ENCODE peak calls at places on chromosome 11, in ten cellular contexts. One of them, this sample, is unnamed.

GRCh38 chr11:132402056-132402684 is 1031.8 kb downstream of the NTM start:
- DNase-seq in activated T-cell treated with anti-CD3 and anti-CD28 coated beads for 1 hour: no peak
- DNase-seq in NCI-H460: peak; percentile 5
- DNase-seq in ureter: no peak
- DNase-seq in amniotic epithelial cell: no peak
- DNase-seq in NCI-H774: peak; percentile 87
- DNase-seq in Ammon's horn: peak; percentile 72
- DNase-seq in ecto neural progenitor cell: peak; percentile 79
- DNase-seq in activated CD4-positive, alpha-beta T cell treated with anti-CD3 and anti-CD28 coated beads, Interleukin-2, amount 50 U/mL, for 24 hours: no peak
- DNase-seq in stimulated activated CD8-positive, alpha-beta memory T cell treated with anti-CD3 and anti-CD28 coated beads, Interleukin-2, amount 100 ng/mL, for 48 hours: no peak
- DNase-seq in this sample: no peak

GRCh38 chr11:15446929-15447328 is 332.2 kb downstream of the INSC start:
- DNase-seq in Ammon's horn: no peak
- DNase-seq in amniotic epithelial cell: no peak
- DNase-seq in NCI-H774: no peak
- DNase-seq in ureter: no peak
- DNase-seq in NCI-H460: no peak
- DNase-seq in activated CD4-positive, alpha-beta T cell treated with anti-CD3 and anti-CD28 coated beads, Interleukin-2, amount 50 U/mL, for 24 hours: no peak
- DNase-seq in stimulated activated CD8-positive, alpha-beta memory T cell treated with anti-CD3 and anti-CD28 coated beads, Interleukin-2, amount 100 ng/mL, for 48 hours: no peak
- DNase-seq in ecto neural progenitor cell: no peak
- DNase-seq in activated T-cell treated with anti-CD3 and anti-CD28 coated beads for 1 hour: no peak
- DNase-seq in this sample: no peak

GRCh38 chr11:17599460-17599925 is 52.4 kb downstream of the OTOG start:
- DNase-seq in activated CD4-positive, alpha-beta T cell treated with anti-CD3 and anti-CD28 coated beads, Interleukin-2, amount 50 U/mL, for 24 hours: no peak
- DNase-seq in amniotic epithelial cell: no peak
- DNase-seq in activated T-cell treated with anti-CD3 and anti-CD28 coated beads for 1 hour: no peak
- DNase-seq in Ammon's horn: no peak
- DNase-seq in ecto neural progenitor cell: peak; percentile 44
- DNase-seq in NCI-H460: no peak
- DNase-seq in NCI-H774: no peak
- DNase-seq in stimulated activated CD8-positive, alpha-beta memory T cell treated with anti-CD3 and anti-CD28 coated beads, Interleukin-2, amount 100 ng/mL, for 48 hours: no peak
- DNase-seq in ureter: peak; percentile 32
- DNase-seq in this sample: no peak

GRCh38 chr11:2912498-2912897 is 16.7 kb downstream of the PHLDA2 start:
- DNase-seq in NCI-H460: no peak
- DNase-seq in ureter: peak; percentile 94
- DNase-seq in ecto neural progenitor cell: no peak
- DNase-seq in stimulated activated CD8-positive, alpha-beta memory T cell treated with anti-CD3 and anti-CD28 coated beads, Interleukin-2, amount 100 ng/mL, for 48 hours: no peak
- DNase-seq in activated CD4-positive, alpha-beta T cell treated with anti-CD3 and anti-CD28 coated beads, Interleukin-2, amount 50 U/mL, for 24 hours: no peak
- DNase-seq in activated T-cell treated with anti-CD3 and anti-CD28 coated beads for 1 hour: no peak
- DNase-seq in NCI-H774: no peak
- DNase-seq in Ammon's horn: no peak
- DNase-seq in amniotic epithelial cell: peak; percentile 62
- DNase-seq in this sample: no peak

GRCh38 chr11:118572914-118573550 is 823 bp downstream of the ARCN1 start:
- DNase-seq in activated T-cell treated with anti-CD3 and anti-CD28 coated beads for 1 hour: no peak
- DNase-seq in Ammon's horn: no peak
- DNase-seq in amniotic epithelial cell: peak; percentile 80
- DNase-seq in activated CD4-positive, alpha-beta T cell treated with anti-CD3 and anti-CD28 coated beads, Interleukin-2, amount 50 U/mL, for 24 hours: no peak
- DNase-seq in ecto neural progenitor cell: no peak
- DNase-seq in NCI-H460: no peak
- DNase-seq in NCI-H774: no peak
- DNase-seq in stimulated activated CD8-positive, alpha-beta memory T cell treated with anti-CD3 and anti-CD28 coated beads, Interleukin-2, amount 100 ng/mL, for 48 hours: no peak
- DNase-seq in ureter: no peak
- DNase-seq in this sample: peak; percentile 53

GRCh38 chr11:122717264-122717867 is 61.8 kb downstream of the UBASH3B start:
- DNase-seq in Ammon's horn: peak; percentile 20
- DNase-seq in activated T-cell treated with anti-CD3 and anti-CD28 coated beads for 1 hour: no peak
- DNase-seq in ureter: no peak
- DNase-seq in NCI-H774: no peak
- DNase-seq in ecto neural progenitor cell: no peak
- DNase-seq in NCI-H460: no peak
- DNase-seq in activated CD4-positive, alpha-beta T cell treated with anti-CD3 and anti-CD28 coated beads, Interleukin-2, amount 50 U/mL, for 24 hours: no peak
- DNase-seq in stimulated activated CD8-positive, alpha-beta memory T cell treated with anti-CD3 and anti-CD28 coated beads, Interleukin-2, amount 100 ng/mL, for 48 hours: peak; percentile 64
- DNase-seq in amniotic epithelial cell: no peak
- DNase-seq in this sample: peak; percentile 17

GRCh38 chr11:122025757-122026156 is 90.3 kb downstream of the BLID start:
- DNase-seq in activated T-cell treated with anti-CD3 and anti-CD28 coated beads for 1 hour: no peak
- DNase-seq in NCI-H774: peak; percentile 7
- DNase-seq in amniotic epithelial cell: no peak
- DNase-seq in activated CD4-positive, alpha-beta T cell treated with anti-CD3 and anti-CD28 coated beads, Interleukin-2, amount 50 U/mL, for 24 hours: no peak
- DNase-seq in Ammon's horn: no peak
- DNase-seq in NCI-H460: no peak
- DNase-seq in ecto neural progenitor cell: no peak
- DNase-seq in stimulated activated CD8-positive, alpha-beta memory T cell treated with anti-CD3 and anti-CD28 coated beads, Interleukin-2, amount 100 ng/mL, for 48 hours: no peak
- DNase-seq in ureter: no peak
- DNase-seq in this sample: no peak

GRCh38 chr11:20293531-20293930 is 70.0 kb upstream of the HTATIP2 start:
- DNase-seq in NCI-H460: no peak
- DNase-seq in Ammon's horn: no peak
- DNase-seq in activated T-cell treated with anti-CD3 and anti-CD28 coated beads for 1 hour: no peak
- DNase-seq in amniotic epithelial cell: no peak
- DNase-seq in ureter: no peak
- DNase-seq in activated CD4-positive, alpha-beta T cell treated with anti-CD3 and anti-CD28 coated beads, Interleukin-2, amount 50 U/mL, for 24 hours: no peak
- DNase-seq in ecto neural progenitor cell: no peak
- DNase-seq in stimulated activated CD8-positive, alpha-beta memory T cell treated with anti-CD3 and anti-CD28 coated beads, Interleukin-2, amount 100 ng/mL, for 48 hours: no peak
- DNase-seq in NCI-H774: no peak
- DNase-seq in this sample: no peak

GRCh38 chr11:70545626-70545945 is 147.3 kb downstream of the CTTN start:
- DNase-seq in activated T-cell treated with anti-CD3 and anti-CD28 coated beads for 1 hour: no peak
- DNase-seq in NCI-H774: no peak
- DNase-seq in ecto neural progenitor cell: no peak
- DNase-seq in NCI-H460: no peak
- DNase-seq in stimulated activated CD8-positive, alpha-beta memory T cell treated with anti-CD3 and anti-CD28 coated beads, Interleukin-2, amount 100 ng/mL, for 48 hours: no peak
- DNase-seq in ureter: no peak
- DNase-seq in Ammon's horn: no peak
- DNase-seq in amniotic epithelial cell: no peak
- DNase-seq in activated CD4-positive, alpha-beta T cell treated with anti-CD3 and anti-CD28 coated beads, Interleukin-2, amount 50 U/mL, for 24 hours: no peak
- DNase-seq in this sample: no peak

GRCh38 chr11:16883179-16883578 is 131.0 kb downstream of the PLEKHA7 start:
- DNase-seq in ecto neural progenitor cell: no peak
- DNase-seq in ureter: peak; percentile 57
- DNase-seq in amniotic epithelial cell: no peak
- DNase-seq in NCI-H774: no peak
- DNase-seq in activated T-cell treated with anti-CD3 and anti-CD28 coated beads for 1 hour: no peak
- DNase-seq in activated CD4-positive, alpha-beta T cell treated with anti-CD3 and anti-CD28 coated beads, Interleukin-2, amount 50 U/mL, for 24 hours: no peak
- DNase-seq in NCI-H460: no peak
- DNase-seq in Ammon's horn: no peak
- DNase-seq in stimulated activated CD8-positive, alpha-beta memory T cell treated with anti-CD3 and anti-CD28 coated beads, Interleukin-2, amount 100 ng/mL, for 48 hours: no peak
- DNase-seq in this sample: no peak

GRCh38 chr11:46330154-46330886 is 16.9 kb upstream of the DGKZ start:
- DNase-seq in Ammon's horn: no peak
- DNase-seq in NCI-H774: no peak
- DNase-seq in activated CD4-positive, alpha-beta T cell treated with anti-CD3 and anti-CD28 coated beads, Interleukin-2, amount 50 U/mL, for 24 hours: no peak
- DNase-seq in ureter: no peak
- DNase-seq in NCI-H460: no peak
- DNase-seq in ecto neural progenitor cell: no peak
- DNase-seq in amniotic epithelial cell: peak; percentile 29
- DNase-seq in activated T-cell treated with anti-CD3 and anti-CD28 coated beads for 1 hour: no peak
- DNase-seq in stimulated activated CD8-positive, alpha-beta memory T cell treated with anti-CD3 and anti-CD28 coated beads, Interleukin-2, amount 100 ng/mL, for 48 hours: no peak
- DNase-seq in this sample: no peak

GRCh38 chr11:79094601-79095000 is 346.2 kb downstream of the TENM4 start:
- DNase-seq in Ammon's horn: no peak
- DNase-seq in ecto neural progenitor cell: no peak
- DNase-seq in activated CD4-positive, alpha-beta T cell treated with anti-CD3 and anti-CD28 coated beads, Interleukin-2, amount 50 U/mL, for 24 hours: no peak
- DNase-seq in NCI-H774: no peak
- DNase-seq in ureter: no peak
- DNase-seq in stimulated activated CD8-positive, alpha-beta memory T cell treated with anti-CD3 and anti-CD28 coated beads, Interleukin-2, amount 100 ng/mL, for 48 hours: no peak
- DNase-seq in amniotic epithelial cell: no peak
- DNase-seq in activated T-cell treated with anti-CD3 and anti-CD28 coated beads for 1 hour: no peak
- DNase-seq in NCI-H460: no peak
- DNase-seq in this sample: no peak

GRCh38 chr11:130516175-130516867 is 67.9 kb downstream of the ADAMTS15 start:
- DNase-seq in ecto neural progenitor cell: no peak
- DNase-seq in NCI-H460: no peak
- DNase-seq in Ammon's horn: no peak
- DNase-seq in stimulated activated CD8-positive, alpha-beta memory T cell treated with anti-CD3 and anti-CD28 coated beads, Interleukin-2, amount 100 ng/mL, for 48 hours: no peak
- DNase-seq in amniotic epithelial cell: no peak
- DNase-seq in activated CD4-positive, alpha-beta T cell treated with anti-CD3 and anti-CD28 coated beads, Interleukin-2, amount 50 U/mL, for 24 hours: no peak
- DNase-seq in ureter: no peak
- DNase-seq in activated T-cell treated with anti-CD3 and anti-CD28 coated beads for 1 hour: no peak
- DNase-seq in NCI-H774: no peak
- DNase-seq in this sample: no peak

GRCh38 chr11:20134991-20135736 is 25.1 kb downstream of the DBX1 start:
- DNase-seq in activated T-cell treated with anti-CD3 and anti-CD28 coated beads for 1 hour: no peak
- DNase-seq in activated CD4-positive, alpha-beta T cell treated with anti-CD3 and anti-CD28 coated beads, Interleukin-2, amount 50 U/mL, for 24 hours: no peak
- DNase-seq in ureter: no peak
- DNase-seq in Ammon's horn: no peak
- DNase-seq in stimulated activated CD8-positive, alpha-beta memory T cell treated with anti-CD3 and anti-CD28 coated beads, Interleukin-2, amount 100 ng/mL, for 48 hours: no peak
- DNase-seq in NCI-H460: no peak
- DNase-seq in amniotic epithelial cell: peak; percentile 12
- DNase-seq in NCI-H774: no peak
- DNase-seq in ecto neural progenitor cell: no peak
- DNase-seq in this sample: no peak

GRCh38 chr11:130177782-130178181 is 18.2 kb downstream of the ST14 start:
- DNase-seq in activated CD4-positive, alpha-beta T cell treated with anti-CD3 and anti-CD28 coated beads, Interleukin-2, amount 50 U/mL, for 24 hours: no peak
- DNase-seq in ureter: no peak
- DNase-seq in ecto neural progenitor cell: no peak
- DNase-seq in NCI-H460: no peak
- DNase-seq in NCI-H774: peak; percentile 23
- DNase-seq in activated T-cell treated with anti-CD3 and anti-CD28 coated beads for 1 hour: no peak
- DNase-seq in amniotic epithelial cell: no peak
- DNase-seq in Ammon's horn: no peak
- DNase-seq in stimulated activated CD8-positive, alpha-beta memory T cell treated with anti-CD3 and anti-CD28 coated beads, Interleukin-2, amount 100 ng/mL, for 48 hours: no peak
- DNase-seq in this sample: no peak

GRCh38 chr11:120830092-120830491 is 193.8 kb upstream of the TBCEL start:
- DNase-seq in ureter: no peak
- DNase-seq in amniotic epithelial cell: no peak
- DNase-seq in activated T-cell treated with anti-CD3 and anti-CD28 coated beads for 1 hour: no peak
- DNase-seq in Ammon's horn: peak; percentile 44
- DNase-seq in NCI-H460: no peak
- DNase-seq in activated CD4-positive, alpha-beta T cell treated with anti-CD3 and anti-CD28 coated beads, Interleukin-2, amount 50 U/mL, for 24 hours: no peak
- DNase-seq in NCI-H774: no peak
- DNase-seq in ecto neural progenitor cell: no peak
- DNase-seq in stimulated activated CD8-positive, alpha-beta memory T cell treated with anti-CD3 and anti-CD28 coated beads, Interleukin-2, amount 100 ng/mL, for 48 hours: no peak
- DNase-seq in this sample: no peak

GRCh38 chr11:129815596-129816461 is at the start of gene TMEM45B:
- DNase-seq in amniotic epithelial cell: no peak
- DNase-seq in stimulated activated CD8-positive, alpha-beta memory T cell treated with anti-CD3 and anti-CD28 coated beads, Interleukin-2, amount 100 ng/mL, for 48 hours: no peak
- DNase-seq in NCI-H774: peak; percentile 75
- DNase-seq in ureter: peak; percentile 54
- DNase-seq in activated T-cell treated with anti-CD3 and anti-CD28 coated beads for 1 hour: no peak
- DNase-seq in Ammon's horn: no peak
- DNase-seq in activated CD4-positive, alpha-beta T cell treated with anti-CD3 and anti-CD28 coated beads, Interleukin-2, amount 50 U/mL, for 24 hours: peak; percentile 27
- DNase-seq in ecto neural progenitor cell: peak; percentile 64
- DNase-seq in NCI-H460: no peak
- DNase-seq in this sample: no peak

GRCh38 chr11:23769214-23769613 is 727.6 kb upstream of the LUZP2 start:
- DNase-seq in stimulated activated CD8-positive, alpha-beta memory T cell treated with anti-CD3 and anti-CD28 coated beads, Interleukin-2, amount 100 ng/mL, for 48 hours: no peak
- DNase-seq in Ammon's horn: no peak
- DNase-seq in NCI-H460: no peak
- DNase-seq in ecto neural progenitor cell: no peak
- DNase-seq in NCI-H774: no peak
- DNase-seq in activated T-cell treated with anti-CD3 and anti-CD28 coated beads for 1 hour: no peak
- DNase-seq in amniotic epithelial cell: no peak
- DNase-seq in ureter: no peak
- DNase-seq in activated CD4-positive, alpha-beta T cell treated with anti-CD3 and anti-CD28 coated beads, Interleukin-2, amount 50 U/mL, for 24 hours: no peak
- DNase-seq in this sample: no peak

GRCh38 chr11:116614306-116615210 is 158.2 kb downstream of the BUD13 start:
- DNase-seq in amniotic epithelial cell: no peak
- DNase-seq in ureter: peak; percentile 26
- DNase-seq in activated T-cell treated with anti-CD3 and anti-CD28 coated beads for 1 hour: no peak
- DNase-seq in NCI-H774: no peak
- DNase-seq in NCI-H460: no peak
- DNase-seq in activated CD4-positive, alpha-beta T cell treated with anti-CD3 and anti-CD28 coated beads, Interleukin-2, amount 50 U/mL, for 24 hours: no peak
- DNase-seq in Ammon's horn: no peak
- DNase-seq in stimulated activated CD8-positive, alpha-beta memory T cell treated with anti-CD3 and anti-CD28 coated beads, Interleukin-2, amount 100 ng/mL, for 48 hours: no peak
- DNase-seq in ecto neural progenitor cell: no peak
- DNase-seq in this sample: no peak

GRCh38 chr11:63610604-63611394 is 3.4 kb downstream of the PLAAT3 start:
- DNase-seq in ureter: peak; percentile 20
- DNase-seq in activated CD4-positive, alpha-beta T cell treated with anti-CD3 and anti-CD28 coated beads, Interleukin-2, amount 50 U/mL, for 24 hours: no peak
- DNase-seq in ecto neural progenitor cell: no peak
- DNase-seq in Ammon's horn: peak; percentile 78
- DNase-seq in NCI-H460: no peak
- DNase-seq in activated T-cell treated with anti-CD3 and anti-CD28 coated beads for 1 hour: no peak
- DNase-seq in amniotic epithelial cell: no peak
- DNase-seq in NCI-H774: no peak
- DNase-seq in stimulated activated CD8-positive, alpha-beta memory T cell treated with anti-CD3 and anti-CD28 coated beads, Interleukin-2, amount 100 ng/mL, for 48 hours: no peak
- DNase-seq in this sample: no peak

GRCh38 chr11:128888034-128888985 is 2.8 kb upstream of the KCNJ5 start:
- DNase-seq in ecto neural progenitor cell: no peak
- DNase-seq in amniotic epithelial cell: no peak
- DNase-seq in activated CD4-positive, alpha-beta T cell treated with anti-CD3 and anti-CD28 coated beads, Interleukin-2, amount 50 U/mL, for 24 hours: no peak
- DNase-seq in NCI-H460: no peak
- DNase-seq in stimulated activated CD8-positive, alpha-beta memory T cell treated with anti-CD3 and anti-CD28 coated beads, Interleukin-2, amount 100 ng/mL, for 48 hours: no peak
- DNase-seq in activated T-cell treated with anti-CD3 and anti-CD28 coated beads for 1 hour: no peak
- DNase-seq in NCI-H774: no peak
- DNase-seq in ureter: no peak
- DNase-seq in Ammon's horn: no peak
- DNase-seq in this sample: no peak

GRCh38 chr11:77075425-77075905 is 8.7 kb downstream of the CAPN5 start:
- DNase-seq in ecto neural progenitor cell: no peak
- DNase-seq in stimulated activated CD8-positive, alpha-beta memory T cell treated with anti-CD3 and anti-CD28 coated beads, Interleukin-2, amount 100 ng/mL, for 48 hours: no peak
- DNase-seq in activated CD4-positive, alpha-beta T cell treated with anti-CD3 and anti-CD28 coated beads, Interleukin-2, amount 50 U/mL, for 24 hours: no peak
- DNase-seq in NCI-H460: no peak
- DNase-seq in ureter: peak; percentile 45
- DNase-seq in amniotic epithelial cell: no peak
- DNase-seq in NCI-H774: no peak
- DNase-seq in Ammon's horn: no peak
- DNase-seq in activated T-cell treated with anti-CD3 and anti-CD28 coated beads for 1 hour: no peak
- DNase-seq in this sample: no peak

GRCh38 chr11:86303257-86303656 is 1.2 kb downstream of the HIKESHI start:
- DNase-seq in ureter: no peak
- DNase-seq in NCI-H774: no peak
- DNase-seq in activated CD4-positive, alpha-beta T cell treated with anti-CD3 and anti-CD28 coated beads, Interleukin-2, amount 50 U/mL, for 24 hours: no peak
- DNase-seq in ecto neural progenitor cell: no peak
- DNase-seq in Ammon's horn: no peak
- DNase-seq in activated T-cell treated with anti-CD3 and anti-CD28 coated beads for 1 hour: no peak
- DNase-seq in NCI-H460: no peak
- DNase-seq in amniotic epithelial cell: no peak
- DNase-seq in stimulated activated CD8-positive, alpha-beta memory T cell treated with anti-CD3 and anti-CD28 coated beads, Interleukin-2, amount 100 ng/mL, for 48 hours: no peak
- DNase-seq in this sample: no peak